ENCODE peak calls at places on chromosome 21, in eight cellular contexts. D is body of pancreas; U is HCT116; E is tibial artery; T is uterus; P is CD8-positive, alpha-beta T cell; R is keratinocyte; I is mammary epithelial cell. B is an unnamed sample.

GRCh38 chr21:32844653-32845443 is 73.3 kb upstream of the PAXBP1 start:
- DNase-seq in T (no peak), P (no peak), E (no peak), D (no peak), U (peak; percentile 21), I (peak; percentile 60), R (no peak), B (no peak)

GRCh38 chr21:32256873-32257620 is 21.8 kb downstream of the MIS18A start:
- DNase-seq in I (peak; percentile 80), E (peak; percentile 92), R (no peak), D (peak; percentile 90), T (peak; percentile 84), P (no peak), U (no peak), B (peak; percentile 67)

GRCh38 chr21:34201001-34201400 is 127.6 kb downstream of the MRPS6 start:
- DNase-seq in P (no peak), D (no peak), R (no peak), T (no peak), U (no peak), E (no peak), I (no peak), B (no peak)

GRCh38 chr21:45326169-45326833 is 38.6 kb upstream of the POFUT2 start:
- DNase-seq in P (no peak), T (no peak), U (no peak), D (no peak), R (no peak), E (peak; percentile 62), I (no peak), B (peak; percentile 70)

GRCh38 chr21:44513389-44514217 is 26.4 kb downstream of the KRTAP10-1 start:
- DNase-seq in R (no peak), D (peak; percentile 25), U (no peak), T (no peak), E (no peak), P (no peak), I (no peak), B (no peak)

GRCh38 chr21:19878133-19878532 is 1120.1 kb upstream of the NCAM2 start:
- DNase-seq in D (no peak), I (no peak), U (no peak), T (no peak), R (no peak), E (no peak), P (no peak), B (no peak)

GRCh38 chr21:41642399-41642798 is 124.5 kb downstream of the RIPK4 start:
- DNase-seq in P (no peak), T (no peak), U (no peak), I (no peak), D (no peak), R (no peak), E (no peak), B (no peak)

GRCh38 chr21:45330075-45330781 is 42.5 kb upstream of the POFUT2 start:
- DNase-seq in I (peak; percentile 29), U (no peak), R (no peak), T (peak; percentile 70), P (no peak), E (peak; percentile 77), D (peak; percentile 79), B (peak; percentile 38)

GRCh38 chr21:26966978-26967913 is at the start of gene ADAMTS5:
- DNase-seq in E (peak; percentile 74), D (peak; percentile 26), I (peak; percentile 59), R (no peak), P (no peak), U (no peak), T (peak; percentile 77), B (peak; percentile 57)

GRCh38 chr21:26964379-26964778 is 2.5 kb downstream of the ADAMTS5 start:
- DNase-seq in T (peak; percentile 90), U (no peak), I (no peak), P (no peak), D (peak; percentile 11), E (peak; percentile 73), R (no peak), B (no peak)

GRCh38 chr21:26965091-26965566 is 1.8 kb downstream of the ADAMTS5 start:
- DNase-seq in T (no peak), D (no peak), I (no peak), E (no peak), R (no peak), U (no peak), P (no peak), B (no peak)

GRCh38 chr21:26966360-26966977 is 419 bp downstream of the ADAMTS5 start:
- DNase-seq in I (no peak), U (no peak), P (no peak), T (peak; percentile 42), R (no peak), D (peak; percentile 13), E (peak; percentile 65), B (peak; percentile 33)

GRCh38 chr21:26965567-26966359 is 1.1 kb downstream of the ADAMTS5 start:
- DNase-seq in T (peak; percentile 80), R (no peak), P (no peak), D (peak; percentile 58), I (peak; percentile 9), U (no peak), E (peak; percentile 71), B (no peak)
- H3K27ac ChIP-seq in T (peak overlapping the region; percentile 98), R (no peak overlapping the region), P (no peak overlapping the region), D (peak overlapping the region; percentile 29), I (no peak overlapping the region), U (no peak overlapping the region), E (peak overlapping the region; percentile 45), B (no peak overlapping the region)

GRCh38 chr21:25607151-25607811 is at the start of gene MRPL39:
- DNase-seq in R (peak; percentile 11), E (peak; percentile 87), I (peak; percentile 84), P (peak; percentile 85), T (peak; percentile 79), U (peak; percentile 80), D (peak; percentile 90), B (peak; percentile 74)
- TF ChIP-seq CTCF in R (peak; percentile 79), E (peak; percentile 38), I (peak; percentile 43), P (no peak), T (peak; percentile 52), U (peak; percentile 61), D (peak; percentile 64), B (peak; percentile 60)

GRCh38 chr21:16426936-16427335 is 697.2 kb downstream of the USP25 start:
- DNase-seq in I (no peak), T (no peak), P (no peak), D (no peak), U (no peak), R (no peak), E (no peak), B (no peak)

GRCh38 chr21:16424331-16424749 is 694.6 kb downstream of the USP25 start:
- DNase-seq in D (no peak), T (no peak), E (no peak), U (no peak), R (no peak), P (no peak), I (peak; percentile 52), B (no peak)

GRCh38 chr21:16427587-16428087 is 697.9 kb downstream of the USP25 start:
- DNase-seq in R (no peak), U (no peak), E (no peak), T (no peak), I (no peak), D (no peak), P (no peak), B (no peak)

GRCh38 chr21:16423921-16424320 is 694.1 kb downstream of the USP25 start:
- DNase-seq in T (no peak), E (no peak), D (no peak), R (no peak), I (no peak), U (no peak), P (no peak), B (no peak)

GRCh38 chr21:16425297-16425696 is 695.5 kb downstream of the USP25 start:
- DNase-seq in P (no peak), I (no peak), U (no peak), T (no peak), D (no peak), E (no peak), R (no peak), B (no peak)
- H3K27ac ChIP-seq in P (no peak overlapping the region), I (no peak overlapping the region), U (no peak overlapping the region), T (peak overlapping the region; percentile 96), D (no peak overlapping the region), E (peak overlapping the region; percentile 51), R (no peak overlapping the region), B (peak overlapping the region; percentile 75)

GRCh38 chr21:16409341-16409740 is 679.6 kb downstream of the USP25 start:
- DNase-seq in U (no peak), R (no peak), T (no peak), E (no peak), I (no peak), D (no peak), P (no peak), B (no peak)

GRCh38 chr21:16406355-16406754 is 676.6 kb downstream of the USP25 start:
- DNase-seq in P (no peak), T (no peak), U (no peak), R (no peak), E (no peak), I (no peak), D (no peak), B (no peak)

GRCh38 chr21:16402752-16403151 is 673.0 kb downstream of the USP25 start:
- DNase-seq in R (no peak), U (no peak), T (no peak), P (no peak), D (no peak), I (no peak), E (no peak), B (no peak)

GRCh38 chr21:16408280-16408669 is 678.5 kb downstream of the USP25 start:
- DNase-seq in T (no peak), R (no peak), D (no peak), P (no peak), I (no peak), E (no peak), U (no peak), B (no peak)

DNA sequence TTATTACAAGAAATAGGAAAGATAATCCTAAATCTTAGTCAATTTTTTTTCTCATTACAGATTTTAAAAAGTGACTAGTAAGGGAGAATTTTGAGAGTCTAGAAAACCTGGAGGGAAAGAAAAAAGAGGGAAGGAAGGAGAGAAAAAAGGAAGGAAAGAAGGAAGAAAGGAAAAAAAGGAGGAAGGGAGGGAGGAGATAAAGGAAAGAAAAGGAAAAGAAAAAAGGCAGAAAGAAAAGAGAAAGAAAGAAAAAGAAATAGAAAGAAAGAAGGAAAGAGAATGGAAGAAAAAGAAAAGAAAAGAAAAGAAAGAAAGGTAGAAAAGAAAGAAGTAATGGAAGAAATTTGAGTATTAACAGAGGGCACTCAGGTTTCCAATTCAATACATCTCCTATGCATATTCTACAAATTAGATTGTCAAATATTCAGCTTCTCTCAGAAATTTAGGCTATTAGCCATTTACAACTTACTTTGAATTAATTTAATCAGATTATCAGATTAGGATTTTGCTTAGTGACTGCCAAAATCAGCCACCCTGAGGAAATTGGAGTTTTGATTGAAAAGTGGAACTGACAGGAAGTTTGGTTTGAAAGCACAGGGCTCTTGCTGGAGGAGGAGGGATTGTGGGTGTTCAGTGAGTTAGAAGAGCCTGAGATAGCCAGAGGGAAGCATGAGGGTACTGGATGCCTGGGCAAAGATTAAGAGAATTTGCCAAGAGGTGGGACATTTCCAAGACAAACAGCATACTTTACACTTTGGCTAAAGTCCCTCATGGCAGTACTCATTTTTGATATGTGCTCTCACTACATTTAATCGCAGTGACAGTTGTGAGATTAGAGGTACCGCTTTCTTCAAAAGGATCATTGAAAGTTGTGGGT is 677.9 kb downstream of the USP25 start:
- DNase-seq in E (no peak), D (no peak), I (no peak), R (no peak), T (no peak), P (no peak), U (no peak), B (no peak)
- TF ChIP-seq CTCF in E (no peak), D (no peak), I (no peak), R (no peak), T (no peak), P (no peak), U (no peak), B (no peak)